ENCODE peak calls at places on chromosome X, in four cellular contexts. S is spleen, O is skeletal muscle cell, V is suprapubic skin. H is an unnamed sample.

GRCh38 chrX:47093860-47094259 is 15.6 kb downstream of the RGN start:
- DNase-seq in O (no peak), V (no peak), S (no peak), H (no peak)

GRCh38 chrX:53714580-53715335 is 28.2 kb upstream of the HUWE1 start:
- DNase-seq in S (no peak), O (peak), V (no peak), H (peak)

GRCh38 chrX:40171513-40172168 is 73.9 kb upstream of the BCOR start:
- DNase-seq in O (no peak), S (peak), V (peak), H (no peak)

GRCh38 chrX:21509912-21510311 is 135.7 kb downstream of the CNKSR2 start:
- DNase-seq in V (no peak), O (peak), S (no peak), H (no peak)

GRCh38 chrX:848366-848765 is 217.8 kb downstream of the SHOX start:
- DNase-seq in S (no peak), O (no peak), V (no peak), H (no peak)

GRCh38 chrX:42119076-42119475 is 195.7 kb upstream of the CASK start:
- DNase-seq in S (no peak), O (peak), V (no peak), H (peak)

GRCh38 chrX:102517331-102517730 is 792 bp upstream of the TMSB15A start:
- DNase-seq in S (no peak), O (no peak), V (no peak), H (no peak)

GRCh38 chrX:48491809-48492208 is 15.8 kb downstream of the FTSJ1 start:
- DNase-seq in V (no peak), S (peak), O (no peak), H (no peak)

GRCh38 chrX:14922437-14922836 is 49.2 kb downstream of the MOSPD2 start:
- DNase-seq in V (no peak), S (no peak), O (peak), H (peak)

GRCh38 chrX:74171465-74171864 is 132.5 kb upstream of the ZCCHC13 start:
- DNase-seq in V (no peak), S (no peak), O (no peak), H (no peak)

GRCh38 chrX:9665113-9665512 is 100.5 kb downstream of the GPR143 start:
- DNase-seq in V (no peak), S (no peak), O (no peak), H (no peak)

GRCh38 chrX:107213477-107213876 is 7.1 kb downstream of the DNAAF6 start:
- DNase-seq in V (no peak), S (no peak), O (no peak), H (no peak)

GRCh38 chrX:134868766-134869495 is 121.9 kb upstream of the SMIM10 start:
- DNase-seq in O (peak), S (no peak), V (no peak), H (peak)

GRCh38 chrX:70253377-70254062 is 6.5 kb downstream of the P2RY4 start:
- DNase-seq in V (no peak), S (no peak), O (no peak), H (no peak)

GRCh38 chrX:153459976-153460375 is 10.4 kb downstream of the HAUS7 start:
- DNase-seq in S (no peak), O (no peak), V (no peak), H (no peak)

GRCh38 chrX:31546130-31546529 is 474.3 kb upstream of the FTHL17 start:
- DNase-seq in O (peak), V (no peak), S (no peak), H (peak)

GRCh38 chrX:123422875-123423274 is 238.8 kb downstream of the GRIA3 start:
- DNase-seq in S (no peak), O (no peak), V (no peak), H (peak)

GRCh38 chrX:154374361-154375155 is at the start of gene FLNA:
- DNase-seq in O (no peak), S (peak), V (no peak), H (no peak)

GRCh38 chrX:9310596-9310995 is 154.3 kb upstream of the TBL1X start:
- DNase-seq in V (no peak), O (no peak), S (no peak), H (no peak)

GRCh38 chrX:125953769-125954168 is 212.3 kb downstream of the DCAF12L2 start:
- DNase-seq in V (no peak), O (peak), S (no peak), H (no peak)

GRCh38 chrX:153433781-153434285 is 12.0 kb downstream of the TREX2 start:
- DNase-seq in V (no peak), O (no peak), S (no peak), H (no peak)

GRCh38 chrX:19543951-19544359 is 28.6 kb upstream of the MAP3K15 start:
- DNase-seq in V (no peak), S (no peak), O (no peak), H (no peak)

GRCh38 chrX:154712781-154713391 is 38.0 kb downstream of the GAB3 start:
- DNase-seq in V (no peak), S (no peak), O (no peak), H (no peak)

GRCh38 chrX:129115104-129115503 is 408.2 kb downstream of the SMARCA1 start:
- DNase-seq in S (no peak), O (no peak), V (no peak), H (no peak)

GRCh38 chrX:50067435-50068292 is 133.1 kb downstream of the AKAP4 start:
- DNase-seq in S (no peak), V (no peak), O (no peak), H (no peak)

GRCh38 chrX:41759817-41760216 is 35.8 kb downstream of the GPR82 start:
- DNase-seq in V (no peak), O (no peak), S (no peak), H (no peak)

GRCh38 chrX:15497865-15498264 is 2.7 kb upstream of the BMX start:
- DNase-seq in V (no peak), O (no peak), S (no peak), H (no peak)

GRCh38 chrX:40474205-40474626 is 106.6 kb upstream of the ATP6AP2 start:
- DNase-seq in V (no peak), S (no peak), O (no peak), H (no peak)

GRCh38 chrX:48617542-48618340 is 20.4 kb downstream of the WDR13 start:
- DNase-seq in S (no peak), O (peak), V (no peak), H (peak)

GRCh38 chrX:40173662-40174593 is 76.2 kb upstream of the BCOR start:
- DNase-seq in O (no peak), S (peak), V (peak), H (no peak)